ENCODE peak calls at places on chromosomes 4 and X, in five cellular contexts. One of them, this sample, is unnamed.

GRCh38 chr4:150072906-150073714 is 5.1 kb upstream of the DCLK2 start:
- DNase-seq in amygdala: no peak
- DNase-seq in glutamatergic neuron: no peak
- DNase-seq in NCI-H187: no peak
- DNase-seq in NCI-H774: no peak
- DNase-seq in this sample: no peak

GRCh38 chr4:128716325-128716724 is 93.2 kb upstream of the JADE1 start:
- DNase-seq in NCI-H187: no peak
- DNase-seq in glutamatergic neuron: no peak
- DNase-seq in amygdala: no peak
- DNase-seq in NCI-H774: no peak
- DNase-seq in this sample: no peak

GRCh38 chr4:177660223-177660622 is 218.0 kb upstream of the AGA start:
- DNase-seq in glutamatergic neuron: no peak
- DNase-seq in NCI-H774: no peak
- DNase-seq in NCI-H187: no peak
- DNase-seq in amygdala: no peak
- DNase-seq in this sample: no peak

GRCh38 chrX:118459494-118459893 is 36.1 kb upstream of the DOCK11 start:
- DNase-seq in glutamatergic neuron: no peak
- DNase-seq in NCI-H187: no peak
- DNase-seq in amygdala: no peak
- DNase-seq in NCI-H774: peak
- DNase-seq in this sample: peak

GRCh38 chr4:93203708-93204107 is 624.8 kb upstream of the ATOH1 start:
- DNase-seq in glutamatergic neuron: no peak
- DNase-seq in NCI-H774: no peak
- DNase-seq in NCI-H187: no peak
- DNase-seq in amygdala: no peak
- DNase-seq in this sample: no peak

GRCh38 chrX:106927700-106928099 is 7.5 kb downstream of the CLDN2 start:
- DNase-seq in NCI-H774: no peak
- DNase-seq in NCI-H187: no peak
- DNase-seq in amygdala: no peak
- DNase-seq in glutamatergic neuron: no peak
- DNase-seq in this sample: no peak

GRCh38 chr4:184355857-184356256 is 118.5 kb downstream of the IRF2 start:
- DNase-seq in NCI-H187: no peak
- DNase-seq in amygdala: no peak
- DNase-seq in glutamatergic neuron: no peak
- DNase-seq in NCI-H774: no peak
- DNase-seq in this sample: no peak

GRCh38 chrX:100479329-100479728 is 69.3 kb upstream of the PCDH19 start:
- DNase-seq in glutamatergic neuron: no peak
- DNase-seq in NCI-H187: no peak
- DNase-seq in amygdala: no peak
- DNase-seq in NCI-H774: no peak
- DNase-seq in this sample: no peak

GRCh38 chr4:3263053-3263958 is 14.3 kb downstream of the MSANTD1 start:
- DNase-seq in NCI-H774: no peak
- DNase-seq in glutamatergic neuron: no peak
- DNase-seq in NCI-H187: no peak
- DNase-seq in amygdala: no peak
- DNase-seq in this sample: peak

GRCh38 chr4:184250795-184251679 is 33.4 kb upstream of the ENPP6 start:
- DNase-seq in NCI-H774: peak
- DNase-seq in glutamatergic neuron: no peak
- DNase-seq in NCI-H187: peak
- DNase-seq in amygdala: no peak
- DNase-seq in this sample: peak

GRCh38 chr4:10629394-10629793 is 55.2 kb downstream of the CLNK start:
- DNase-seq in NCI-H187: no peak
- DNase-seq in amygdala: no peak
- DNase-seq in NCI-H774: no peak
- DNase-seq in glutamatergic neuron: no peak
- DNase-seq in this sample: no peak

GRCh38 chrX:10884246-10884645 is 226.9 kb upstream of the HCCS start:
- DNase-seq in NCI-H187: no peak
- DNase-seq in amygdala: no peak
- DNase-seq in NCI-H774: no peak
- DNase-seq in glutamatergic neuron: no peak
- DNase-seq in this sample: no peak

GRCh38 chr4:188879598-188879997 is 740.4 kb downstream of the TRIML1 start:
- DNase-seq in NCI-H187: no peak
- DNase-seq in glutamatergic neuron: no peak
- DNase-seq in amygdala: no peak
- DNase-seq in NCI-H774: no peak
- DNase-seq in this sample: no peak

GRCh38 chr4:62414563-62414962 is 1214.4 kb downstream of the ADGRL3 start:
- DNase-seq in glutamatergic neuron: no peak
- DNase-seq in amygdala: no peak
- DNase-seq in NCI-H187: no peak
- DNase-seq in NCI-H774: no peak
- DNase-seq in this sample: no peak

GRCh38 chrX:56764153-56764974 is 35.3 kb downstream of the NBDY start:
- DNase-seq in glutamatergic neuron: peak
- DNase-seq in amygdala: no peak
- DNase-seq in NCI-H774: no peak
- DNase-seq in NCI-H187: no peak
- DNase-seq in this sample: no peak

GRCh38 chr4:3070709-3071500 is 3.4 kb downstream of the HTT-AS start:
- DNase-seq in NCI-H187: no peak
- DNase-seq in amygdala: no peak
- DNase-seq in NCI-H774: no peak
- DNase-seq in glutamatergic neuron: no peak
- DNase-seq in this sample: no peak

This sample was measured in NCI-H1105.